ENCODE peak calls at places on chromosome 20, in four cellular contexts. Y is GM12878, K is SK-N-SH, R is WTC11. G is an unnamed sample.

GRCh38 chr20:58229198-58229802 is 847 bp upstream of the ANKRD60 start:
- DNase-seq in R (no peak), K (no peak), Y (no peak), G (no peak)

GRCh38 chr20:6142348-6142993 is 19.6 kb upstream of the FERMT1 start:
- DNase-seq in R (peak), K (peak), Y (peak), G (peak)

GRCh38 chr20:44748005-44748370 is 2.3 kb downstream of the KCNK15 start:
- DNase-seq in R (no peak), K (peak), Y (no peak), G (no peak)

GRCh38 chr20:52972965-52973819 is 1.0 kb downstream of the TSHZ2 start:
- DNase-seq in R (peak), Y (no peak), K (peak), G (no peak)

GRCh38 chr20:24357169-24357568 is 112.3 kb upstream of the SYNDIG1 start:
- DNase-seq in K (no peak), R (no peak), Y (no peak), G (no peak)

GRCh38 chr20:52312131-52312729 is 120.7 kb upstream of the ZFP64 start:
- DNase-seq in R (peak), Y (peak), K (peak), G (peak)

GRCh38 chr20:38975539-38976120 is 13.5 kb downstream of the DHX35 start:
- DNase-seq in K (no peak), Y (no peak), R (no peak), G (no peak)

GRCh38 chr20:38421915-38422314 is 13.2 kb downstream of the SNHG17 start:
- DNase-seq in R (no peak), Y (no peak), K (no peak), G (no peak)

GRCh38 chr20:34475979-34476736 is 40.1 kb upstream of the DYNLRB1 start:
- DNase-seq in Y (no peak), R (peak), K (peak), G (no peak)

GRCh38 chr20:37662261-37662660 is 31.6 kb upstream of the CTNNBL1 start:
- DNase-seq in K (no peak), Y (no peak), R (no peak), G (no peak)

GRCh38 chr20:17643531-17644188 is 38.4 kb downstream of the RRBP1 start:
- DNase-seq in Y (no peak), K (no peak), R (no peak), G (no peak)

GRCh38 chr20:6651016-6651415 is 116.5 kb upstream of the BMP2 start:
- DNase-seq in Y (no peak), K (no peak), R (no peak), G (no peak)

GRCh38 chr20:38241201-38241600 is 19.3 kb downstream of the KIAA1755 start:
- DNase-seq in R (no peak), Y (no peak), K (no peak), G (no peak)

GRCh38 chr20:56663660-56664059 is 34.6 kb downstream of the TFAP2C start:
- DNase-seq in R (no peak), K (no peak), Y (no peak), G (no peak)

GRCh38 chr20:3766832-3767433 is 620 bp downstream of the ADISSP start:
- DNase-seq in R (no peak), K (no peak), Y (no peak), G (peak)

GRCh38 chr20:48025661-48026060 is 240.4 kb upstream of the SULF2 start:
- DNase-seq in Y (no peak), R (no peak), K (no peak), G (no peak)

GRCh38 chr20:1906361-1907051 is 11.3 kb downstream of the SIRPA start:
- DNase-seq in R (no peak), Y (no peak), K (no peak), G (no peak)

GRCh38 chr20:48015943-48016723 is 230.9 kb upstream of the SULF2 start:
- DNase-seq in Y (no peak), R (no peak), K (no peak), G (no peak)

GRCh38 chr20:25046736-25047666 is 10.9 kb downstream of the ACSS1 start:
- DNase-seq in R (no peak), Y (no peak), K (no peak), G (no peak)

GRCh38 chr20:43404880-43405279 is 52.8 kb upstream of the SRSF6 start:
- DNase-seq in R (peak), K (no peak), Y (no peak), G (peak)

GRCh38 chr20:18360601-18361000 is 72.3 kb downstream of the ZNF133 start:
- DNase-seq in Y (no peak), K (no peak), R (no peak), G (no peak)

GRCh38 chr20:38726849-38727601 is 2.7 kb downstream of the SLC32A1 start:
- DNase-seq in K (peak), R (peak), Y (no peak), G (peak)

GRCh38 chr20:25025091-25025861 is 32.7 kb downstream of the ACSS1 start:
- DNase-seq in K (no peak), Y (no peak), R (no peak), G (no peak)

GRCh38 chr20:36461600-36462439 is 79.5 kb upstream of the MYL9 start:
- DNase-seq in Y (no peak), R (peak), K (peak), G (peak)

GRCh38 chr20:34559311-34560140 is 1.0 kb downstream of the MAP1LC3A start:
- DNase-seq in R (peak), K (peak), Y (no peak), G (no peak)

GRCh38 chr20:36404435-36404978 is 98.4 kb downstream of the DLGAP4 start:
- DNase-seq in K (no peak), Y (no peak), R (no peak), G (no peak)

GRCh38 chr20:59284470-59284869 is 15.9 kb upstream of the EDN3 start:
- DNase-seq in Y (no peak), R (no peak), K (no peak), G (no peak)

GRCh38 chr20:59291740-59292139 is 8.7 kb upstream of the EDN3 start:
- DNase-seq in Y (no peak), R (no peak), K (no peak), G (no peak)

GRCh38 chr20:59295531-59295930 is 4.9 kb upstream of the EDN3 start:
- DNase-seq in Y (no peak), R (no peak), K (no peak), G (no peak)

DNA sequence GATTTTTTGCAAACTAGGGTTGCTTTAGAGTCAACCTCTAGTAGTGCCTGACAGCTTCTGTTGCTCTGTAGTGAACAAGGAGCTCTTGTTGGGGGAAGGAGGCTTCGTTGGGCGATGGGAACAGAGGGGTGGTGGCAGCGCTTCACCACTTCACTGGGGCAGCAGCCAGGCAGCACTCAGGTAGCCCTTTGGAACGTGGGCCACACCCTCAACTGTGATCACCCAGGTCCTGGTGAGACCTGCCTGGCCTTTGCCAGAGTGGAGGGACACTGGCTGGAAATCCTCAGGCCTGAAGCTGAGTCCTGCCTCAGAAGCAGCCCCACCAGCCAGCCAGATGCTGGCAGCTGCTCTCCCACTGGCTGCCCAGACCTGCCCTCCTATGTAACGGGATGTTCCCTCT is 10.4 kb upstream of the EDN3 start:
- DNase-seq in Y (no peak), K (no peak), R (no peak), G (no peak)
- TF ChIP-seq USF1 in Y (no peak), K (no peak), R (no peak), G (no peak)

GRCh38 chr20:50701055-50701963 is 10.0 kb upstream of the RIPOR3 start:
- DNase-seq in Y (no peak), R (no peak), K (no peak), G (no peak)
- TF ChIP-seq USF1 in Y (no peak), R (no peak), K (no peak), G (no peak)

DNA sequence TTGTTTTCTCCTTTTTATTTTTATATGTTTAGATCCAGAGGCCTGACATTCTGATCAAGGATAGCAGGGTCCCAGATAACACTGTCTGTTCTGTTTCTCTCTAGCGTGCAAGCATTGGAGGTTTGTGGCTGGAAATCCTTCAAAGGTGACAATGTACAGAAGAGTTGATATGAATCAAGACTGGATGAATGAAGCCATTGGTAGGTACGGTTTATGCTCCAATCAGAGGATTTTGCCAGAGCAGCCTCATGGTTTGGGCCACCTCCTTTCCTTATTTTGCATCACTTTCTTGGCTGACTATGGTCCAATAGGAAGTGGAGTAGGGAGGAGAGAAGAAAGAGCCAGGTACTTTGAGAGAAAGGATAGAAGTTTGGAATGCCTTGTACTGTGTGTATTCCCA is 484.8 kb upstream of the JAG1 start:
- DNase-seq in K (no peak), R (no peak), Y (no peak), G (no peak)
- TF ChIP-seq USF1 in K (no peak), R (no peak), Y (no peak), G (no peak)

DNA sequence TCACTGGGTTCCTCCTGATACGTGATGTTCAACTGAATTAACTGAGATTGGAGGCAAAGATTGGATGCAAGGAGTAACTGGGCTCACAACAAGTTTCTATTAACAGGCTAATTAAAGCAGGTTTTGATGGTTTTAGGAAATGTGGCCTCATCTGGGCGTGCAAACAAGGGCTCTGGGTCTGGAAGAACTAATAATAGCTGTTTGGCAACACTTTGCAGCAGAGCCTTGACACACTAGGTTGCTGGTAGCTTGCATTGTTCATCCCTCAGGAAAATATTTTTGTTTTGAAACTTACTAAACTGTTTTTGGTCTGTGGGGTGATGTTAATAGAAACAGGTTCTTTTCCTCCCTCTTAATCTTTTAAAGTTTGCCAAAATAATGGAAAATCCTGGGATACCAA is 117.2 kb upstream of the CD93 start:
- DNase-seq in Y (no peak), R (no peak), K (no peak), G (no peak)
- TF ChIP-seq USF1 in Y (no peak), R (no peak), K (no peak), G (no peak)

GRCh38 chr20:63977392-63978276 is 1.8 kb downstream of the SAMD10 start:
- DNase-seq in K (no peak), Y (no peak), R (no peak), G (peak)
- TF ChIP-seq USF1 in K (no peak), Y (no peak), R (no peak), G (no peak)

GRCh38 chr20:60465993-60466682 is 507.9 kb downstream of the CDH26 start:
- DNase-seq in Y (no peak), R (no peak), K (no peak), G (no peak)
- TF ChIP-seq USF1 in Y (no peak), R (no peak), K (no peak), G (no peak)

GRCh38 chr20:12821249-12821648 is 187.5 kb upstream of the SPTLC3 start:
- DNase-seq in R (no peak), Y (no peak), K (no peak), G (no peak)
- TF ChIP-seq USF1 in R (no peak), Y (no peak), K (no peak), G (no peak)

GRCh38 chr20:50004175-50004574 is 21.4 kb downstream of the SNAI1 start:
- DNase-seq in R (no peak), K (no peak), Y (no peak), G (no peak)

GRCh38 chr20:50001784-50002311 is 19.1 kb downstream of the SNAI1 start:
- DNase-seq in Y (no peak), K (no peak), R (no peak), G (no peak)

GRCh38 chr20:49995586-49995985 is 12.8 kb downstream of the SNAI1 start:
- DNase-seq in Y (no peak), K (no peak), R (no peak), G (no peak)

GRCh38 chr20:50003253-50003656 is 20.5 kb downstream of the SNAI1 start:
- DNase-seq in Y (no peak), K (no peak), R (no peak), G (no peak)

GRCh38 chr20:49999329-49999728 is 16.5 kb downstream of the SNAI1 start:
- DNase-seq in K (no peak), R (no peak), Y (peak), G (no peak)
- TF ChIP-seq USF1 in K (no peak), R (no peak), Y (no peak), G (no peak)

DNA sequence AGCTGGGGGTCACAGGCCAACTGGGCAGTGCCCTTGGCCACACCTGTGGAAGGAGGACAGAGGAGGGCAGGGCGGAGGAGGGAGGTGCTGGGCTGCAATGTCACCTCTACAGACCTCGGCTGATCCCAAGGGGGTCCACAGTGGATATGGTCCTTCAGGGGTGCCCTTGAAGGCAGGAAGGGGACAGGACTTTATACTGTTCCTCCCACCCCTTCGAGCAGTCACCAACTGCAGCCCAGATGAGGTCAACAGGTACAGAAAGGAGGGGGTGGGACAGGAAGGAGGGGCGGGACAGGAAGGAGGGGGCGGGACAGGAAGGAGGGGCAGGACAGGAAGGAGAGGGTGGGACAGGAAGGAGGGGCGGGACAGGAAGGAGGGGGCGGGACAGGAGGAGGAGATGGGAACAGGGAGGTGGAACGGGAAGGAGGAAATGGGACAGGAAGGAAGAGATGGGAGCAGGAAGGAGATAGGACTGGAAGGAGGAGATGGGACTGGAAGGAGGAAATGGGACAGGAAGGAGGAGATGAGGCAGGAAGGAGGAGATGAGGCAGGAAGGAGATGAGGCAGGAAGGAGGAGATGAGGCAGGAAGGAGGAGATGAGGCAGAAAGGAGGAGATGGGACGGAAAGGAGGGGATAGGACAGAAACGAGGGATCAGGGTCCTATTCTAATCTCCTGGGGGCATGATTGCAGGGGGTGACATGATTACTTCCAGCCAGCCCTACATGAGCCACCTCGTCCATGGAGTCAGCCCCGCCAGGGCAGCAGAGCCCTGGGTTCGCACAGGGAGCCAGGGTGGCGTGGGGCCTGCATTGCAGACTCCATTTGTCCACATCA is 19.4 kb upstream of the MRGBP start:
- DNase-seq in K (peak), R (no peak), Y (peak), G (peak)
- TF ChIP-seq USF1 in K (no peak), R (no peak), Y (no peak), G (no peak)

GRCh38 chr20:15380770-15381169 is 1043.4 kb upstream of the FLRT3 start:
- DNase-seq in Y (no peak), R (no peak), K (no peak), G (no peak)

GRCh38 chr20:15375836-15376235 is 1038.4 kb upstream of the FLRT3 start:
- DNase-seq in Y (no peak), K (no peak), R (no peak), G (no peak)

GRCh38 chr20:15379897-15380296 is 1042.5 kb upstream of the FLRT3 start:
- DNase-seq in K (no peak), Y (no peak), R (no peak), G (no peak)

GRCh38 chr20:15378151-15378550 is 1040.7 kb upstream of the FLRT3 start:
- DNase-seq in R (no peak), Y (no peak), K (no peak), G (no peak)
- TF ChIP-seq USF1 in R (no peak), Y (no peak), K (no peak), G (no peak)

G was measured in K562.